ENCODE peak calls at places on chromosomes 4 and X, in four cellular contexts. T is fibroblast of mammary gland, Y is ovary, K is neural progenitor cell. C is an unnamed sample.

GRCh38 chrX:8084023-8084422 is 87.0 kb downstream of the VCX2 start:
- DNase-seq in K (no peak), Y (no peak), T (peak; percentile 58), C (no peak)

GRCh38 chrX:38657562-38657961 is 96.2 kb downstream of the TSPAN7 start:
- DNase-seq in Y (no peak), K (no peak), T (no peak), C (no peak)

GRCh38 chrX:40105791-40106676 is 8.3 kb upstream of the BCOR start:
- DNase-seq in Y (peak; percentile 75), T (no peak), K (peak; percentile 88), C (peak; percentile 74)

GRCh38 chr4:101256222-101256621 is 91.1 kb downstream of the PPP3CA start:
- DNase-seq in K (no peak), T (no peak), Y (no peak), C (no peak)

GRCh38 chr4:45131020-45131419 is 404.7 kb upstream of the GNPDA2 start:
- DNase-seq in T (no peak), K (no peak), Y (no peak), C (no peak)

GRCh38 chr4:106032851-106033286 is 137.6 kb downstream of the NPNT start:
- DNase-seq in T (peak; percentile 63), Y (no peak), K (no peak), C (peak; percentile 80)

GRCh38 chr4:113878718-113879117 is 100.7 kb downstream of the ARSJ start:
- DNase-seq in Y (no peak), T (peak; percentile 25), K (peak; percentile 83), C (peak; percentile 9)

GRCh38 chr4:139084425-139085093 is 69.0 kb downstream of the NOCT start:
- DNase-seq in K (no peak), T (peak; percentile 9), Y (no peak), C (no peak)

DNA sequence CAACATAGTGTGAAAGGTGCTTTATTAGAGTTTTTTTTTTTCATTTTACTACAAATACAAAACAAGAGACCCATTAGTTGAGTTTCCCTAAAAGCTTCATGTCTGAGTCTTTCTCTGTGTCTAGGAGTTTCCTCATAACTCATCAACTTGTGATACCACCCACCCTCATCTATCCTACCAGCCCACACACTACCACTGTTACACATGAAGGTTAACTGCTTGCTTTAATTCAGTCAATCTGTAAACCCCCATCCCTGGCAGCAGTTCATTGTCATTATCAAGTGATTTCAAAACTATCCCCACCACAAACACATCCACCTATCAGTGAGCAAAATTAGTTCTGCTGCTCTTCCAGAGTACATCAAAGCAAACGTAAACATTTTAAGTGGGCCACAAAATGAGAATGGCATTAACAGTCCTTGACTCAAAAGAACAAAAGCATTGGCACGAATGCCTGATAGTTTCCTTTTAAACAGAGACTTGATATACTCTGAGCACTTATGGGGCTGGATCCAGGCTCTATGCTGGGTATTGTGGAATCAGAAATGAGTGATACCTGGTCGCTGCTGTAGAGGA is 331.6 kb upstream of the FAM241A start:
- DNase-seq in Y (no peak), K (no peak), T (no peak), C (no peak)
- H3K4me3 ChIP-seq in Y (no peak overlapping the region), K (no peak overlapping the region), T (no peak overlapping the region), C (no peak overlapping the region)

GRCh38 chr4:158895797-158896442 is 127.1 kb downstream of the FNIP2 start:
- DNase-seq in K (peak; percentile 47), Y (no peak), T (peak; percentile 35), C (no peak)
- H3K4me3 ChIP-seq in K (no peak overlapping the region), Y (no peak overlapping the region), T (no peak overlapping the region), C (no peak overlapping the region)

GRCh38 chrX:13937370-13938052 is 92.2 kb downstream of the GEMIN8 start:
- DNase-seq in K (peak; percentile 37), Y (no peak), T (peak; percentile 56), C (no peak)
- H3K4me3 ChIP-seq in K (peak overlapping the region; percentile 78), Y (peak overlapping the region; percentile 26), T (peak overlapping the region; percentile 62), C (peak overlapping the region; percentile 39)

GRCh38 chr4:53959373-53959772 is 105.0 kb downstream of the CHIC2 start:
- DNase-seq in T (no peak), Y (no peak), K (no peak), C (no peak)
- H3K4me3 ChIP-seq in T (no peak overlapping the region), Y (no peak overlapping the region), K (no peak overlapping the region), C (no peak overlapping the region)

GRCh38 chr4:168822481-168822880 is 187.6 kb downstream of the CBR4 start:
- DNase-seq in T (no peak), K (peak; percentile 42), Y (no peak), C (no peak)
- H3K4me3 ChIP-seq in T (no peak overlapping the region), K (no peak overlapping the region), Y (no peak overlapping the region), C (no peak overlapping the region)

GRCh38 chrX:102950908-102951866 is 14.1 kb downstream of the RAB40AL start:
- DNase-seq in K (peak; percentile 58), T (peak; percentile 46), Y (no peak), C (peak; percentile 27)
- H3K4me3 ChIP-seq in K (peak overlapping the region; percentile 35), T (no peak overlapping the region), Y (no peak overlapping the region), C (no peak overlapping the region)

GRCh38 chrX:97402333-97402732 is 518.6 kb downstream of the RPA4 start:
- DNase-seq in K (no peak), Y (no peak), T (no peak), C (no peak)

GRCh38 chrX:97402903-97403302 is 519.2 kb downstream of the RPA4 start:
- DNase-seq in K (no peak), T (no peak), Y (no peak), C (no peak)

GRCh38 chrX:97401586-97402101 is 517.9 kb downstream of the RPA4 start:
- DNase-seq in T (peak; percentile 40), Y (no peak), K (no peak), C (no peak)

GRCh38 chrX:97400492-97400891 is 516.8 kb downstream of the RPA4 start:
- DNase-seq in T (peak; percentile 15), Y (no peak), K (no peak), C (no peak)

GRCh38 chrX:97401154-97401553 is 517.4 kb downstream of the RPA4 start:
- DNase-seq in T (peak; percentile 50), Y (no peak), K (no peak), C (no peak)
- H3K4me3 ChIP-seq in T (no peak overlapping the region), Y (no peak overlapping the region), K (no peak overlapping the region), C (no peak overlapping the region)

DNA sequence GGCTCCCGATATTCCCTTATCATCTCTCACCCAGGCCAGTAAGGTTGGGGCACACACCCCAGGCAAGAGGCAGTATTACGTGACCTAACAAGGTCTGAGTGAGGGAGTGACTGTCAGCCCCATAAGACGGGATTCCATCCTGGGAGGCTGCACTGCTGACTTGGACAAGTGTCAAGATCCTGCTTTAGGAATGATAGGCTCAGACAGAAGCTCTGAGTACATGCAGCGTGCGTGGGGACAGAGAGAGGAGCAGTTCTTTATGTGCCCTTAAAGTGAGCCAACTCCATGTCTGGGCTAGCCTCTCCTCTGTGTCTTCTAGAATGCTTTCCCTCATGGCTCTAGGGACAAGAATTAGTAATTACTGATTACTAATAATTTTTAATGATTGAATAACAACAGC is 142.2 kb upstream of the PRPS2 start:
- DNase-seq in Y (no peak), K (no peak), T (no peak), C (no peak)
- H3K4me3 ChIP-seq in Y (no peak overlapping the region), K (no peak overlapping the region), T (no peak overlapping the region), C (no peak overlapping the region)

C was measured in MG63.